ENCODE peak calls at places on chromosomes 1 and 21, in four cellular contexts. Q, J, P and D are unnamed samples.
A peak's percentile ranks its signal among the peaks of the same experiment; 100 is the strongest.

GRCh38 chr1:216750031-216750627 is 26.9 kb upstream of the ESRRG start:
- DNase-seq in J (peak; percentile 86), P (peak; percentile 71), Q (peak; percentile 88), D (no peak)

GRCh38 chr1:184941735-184942134 is 32.6 kb downstream of the NIBAN1 start:
- DNase-seq in J (no peak), Q (no peak), P (no peak), D (no peak)

GRCh38 chr1:53574621-53575020 is 115.4 kb downstream of the DMRTB1 start:
- DNase-seq in J (no peak), P (no peak), Q (no peak), D (no peak)

GRCh38 chr1:172185206-172185605 is 235.3 kb upstream of the C1orf105 start:
- DNase-seq in Q (no peak), P (no peak), J (peak; percentile 21), D (no peak)

GRCh38 chr1:119374208-119374877 is 5.8 kb downstream of the HAO2 start:
- DNase-seq in J (no peak), Q (no peak), P (no peak), D (no peak)

GRCh38 chr21:35792569-35792968 is 267.8 kb downstream of the SETD4 start:
- DNase-seq in P (no peak), Q (no peak), J (no peak), D (no peak)

GRCh38 chr1:80799457-80799856 is 1001.3 kb upstream of the ADGRL2 start:
- DNase-seq in J (peak; percentile 75), P (peak; percentile 44), Q (peak; percentile 49), D (no peak)

GRCh38 chr1:185850366-185850765 is 116.2 kb downstream of the HMCN1 start:
- DNase-seq in J (peak; percentile 44), Q (peak; percentile 50), P (peak; percentile 36), D (peak; percentile 17)

GRCh38 chr1:3068400-3069361 is at the start of gene PRDM16:
- DNase-seq in P (no peak), Q (peak; percentile 89), J (peak; percentile 78), D (peak; percentile 87)

GRCh38 chr1:110211503-110212164 is 1.5 kb downstream of the KCNC4 start:
- DNase-seq in Q (peak; percentile 45), J (peak; percentile 45), P (no peak), D (no peak)

GRCh38 chr1:159827549-159827948 is 876 bp downstream of the SLAMF8 start:
- DNase-seq in P (no peak), Q (no peak), J (no peak), D (no peak)

GRCh38 chr1:88847618-88848017 is 43.7 kb downstream of the GTF2B start:
- DNase-seq in Q (peak; percentile 92), P (peak; percentile 16), J (peak; percentile 55), D (peak; percentile 20)

GRCh38 chr21:44793269-44794030 is 8.2 kb downstream of the UBE2G2 start:
- DNase-seq in J (peak; percentile 80), P (no peak), Q (peak; percentile 78), D (peak; percentile 91)

GRCh38 chr1:234495231-234495990 is 16.4 kb upstream of the TARBP1 start:
- DNase-seq in J (no peak), P (no peak), Q (peak; percentile 27), D (no peak)

GRCh38 chr1:171794085-171794484 is 12.6 kb downstream of the METTL13 start:
- DNase-seq in P (no peak), Q (no peak), J (no peak), D (no peak)

GRCh38 chr1:91730781-91731732 is 154.9 kb downstream of the TGFBR3 start:
- DNase-seq in Q (peak; percentile 24), J (peak; percentile 5), P (no peak), D (no peak)

GRCh38 chr1:15354580-15354965 is 55.1 kb upstream of the EFHD2 start:
- DNase-seq in J (no peak), P (no peak), Q (no peak), D (no peak)

GRCh38 chr21:27448960-27449359 is 482.1 kb upstream of the ADAMTS5 start:
- DNase-seq in P (no peak), Q (peak; percentile 64), J (no peak), D (no peak)

GRCh38 chr1:64550505-64550904 is 80.6 kb downstream of the CACHD1 start:
- DNase-seq in J (no peak), Q (no peak), P (no peak), D (no peak)

GRCh38 chr1:179876289-179876715 is 1.3 kb downstream of the TOR1AIP2 start:
- DNase-seq in Q (no peak), P (no peak), J (no peak), D (no peak)

GRCh38 chr1:3066250-3066711 is 2.7 kb upstream of the PRDM16 start:
- DNase-seq in Q (peak; percentile 68), J (peak; percentile 62), P (no peak), D (peak; percentile 82)

GRCh38 chr1:6004412-6005123 is 12.3 kb upstream of the NPHP4 start:
- DNase-seq in P (no peak), Q (no peak), J (no peak), D (no peak)

GRCh38 chr1:47763456-47764171 is 233.6 kb downstream of the TRABD2B start:
- DNase-seq in P (no peak), J (no peak), Q (no peak), D (no peak)

GRCh38 chr1:172758242-172758641 is 99.3 kb downstream of the FASLG start:
- DNase-seq in P (no peak), J (no peak), Q (no peak), D (no peak)

GRCh38 chr1:42439940-42440339 is 15.9 kb downstream of the ZMYND12 start:
- DNase-seq in Q (no peak), J (no peak), P (no peak), D (no peak)

GRCh38 chr21:44614161-44614631 is 2.3 kb downstream of the KRTAP10-8 start:
- DNase-seq in P (no peak), J (no peak), Q (no peak), D (no peak)

GRCh38 chr1:225711236-225711937 is 58.5 kb upstream of the ENAH start:
- DNase-seq in P (no peak), J (no peak), Q (no peak), D (no peak)

GRCh38 chr1:219385786-219386427 is 212.2 kb downstream of the LYPLAL1 start:
- DNase-seq in P (peak; percentile 36), Q (peak; percentile 65), J (peak; percentile 85), D (peak; percentile 61)

GRCh38 chr1:6497215-6497866 is 5.9 kb upstream of the PLEKHG5 start:
- DNase-seq in P (no peak), J (peak; percentile 79), Q (peak; percentile 92), D (peak; percentile 99)

GRCh38 chr1:84827566-84827965 is 65.4 kb downstream of the LPAR3 start:
- DNase-seq in P (no peak), J (no peak), Q (no peak), D (no peak)

GRCh38 chr1:232333419-232333767 is 296.5 kb downstream of the SIPA1L2 start:
- DNase-seq in J (no peak), Q (no peak), P (no peak), D (no peak)

GRCh38 chr1:155911156-155912055 is at the start of gene RIT1:
- DNase-seq in P (peak; percentile 86), J (peak; percentile 94), Q (peak; percentile 95), D (peak; percentile 96)

GRCh38 chr21:37787456-37787855 is 128.8 kb downstream of the KCNJ6 start:
- DNase-seq in P (peak; percentile 44), Q (no peak), J (no peak), D (no peak)

GRCh38 chr1:196651079-196651478 is 764 bp upstream of the CFH start:
- DNase-seq in J (no peak), Q (no peak), P (no peak), D (no peak)

GRCh38 chr1:105294838-105295237 is 1545.1 kb downstream of the AMY1C start:
- DNase-seq in Q (no peak), P (no peak), J (no peak), D (no peak)

GRCh38 chr1:87170151-87170550 is 158.5 kb upstream of the LMO4 start:
- DNase-seq in Q (no peak), J (no peak), P (no peak), D (no peak)

GRCh38 chr1:1942753-1943656 is 23.9 kb upstream of the TMEM52 start:
- DNase-seq in J (no peak), P (no peak), Q (no peak), D (no peak)

GRCh38 chr1:15410884-15411245 is 1.2 kb downstream of the EFHD2 start:
- DNase-seq in Q (no peak), P (no peak), J (no peak), D (peak; percentile 72)

GRCh38 chr1:193143285-193143684 is 21.5 kb downstream of the CDC73 start:
- DNase-seq in P (no peak), Q (no peak), J (no peak), D (no peak)
- H3K36me3 ChIP-seq in P (peaks cover 87% of the 10 kb centered on the region), Q (peaks cover 33% of the 10 kb centered on the region), J (peaks cover 13% of the 10 kb centered on the region), D (peaks cover 3% of the 10 kb centered on the region)

GRCh38 chr1:205217418-205217817 is 5.9 kb upstream of the DSTYK start:
- DNase-seq in P (no peak), Q (no peak), J (no peak), D (no peak)
- H3K4me3 ChIP-seq in P (no peak overlapping the region), Q (no peak overlapping the region), J (no peak overlapping the region), D (no peak overlapping the region)

GRCh38 chr1:45694823-45695222 is 6.8 kb downstream of the TMEM69 start:
- DNase-seq in J (no peak), Q (no peak), P (no peak), D (no peak)
- H3K36me3 ChIP-seq in J (peaks cover 13% of the 10 kb centered on the region), Q (peaks cover 7% of the 10 kb centered on the region), P (peaks cover 77% of the 10 kb centered on the region), D (peaks cover 7% of the 10 kb centered on the region)

GRCh38 chr1:201886103-201886885 is 2.4 kb upstream of the SHISA4 start:
- DNase-seq in Q (no peak), J (no peak), P (no peak), D (peak; percentile 13)
- H3K4me3 ChIP-seq in Q (no peak overlapping the region), J (no peak overlapping the region), P (no peak overlapping the region), D (no peak overlapping the region)

GRCh38 chr1:17432412-17432811 is 7.1 kb downstream of the RCC2 start:
- DNase-seq in Q (no peak), P (no peak), J (no peak), D (no peak)

GRCh38 chr1:17436380-17437174 is 2.9 kb downstream of the RCC2 start:
- DNase-seq in J (peak; percentile 45), P (no peak), Q (peak; percentile 31), D (no peak)

GRCh38 chr1:17434591-17434990 is 4.9 kb downstream of the RCC2 start:
- DNase-seq in P (no peak), J (peak; percentile 54), Q (no peak), D (no peak)

GRCh38 chr1:17434016-17434415 is 5.5 kb downstream of the RCC2 start:
- DNase-seq in J (peak; percentile 84), Q (no peak), P (peak; percentile 63), D (peak; percentile 84)

GRCh38 chr1:17433261-17433660 is 6.2 kb downstream of the RCC2 start:
- DNase-seq in P (no peak), J (no peak), Q (no peak), D (peak; percentile 48)
- H3K36me3 ChIP-seq in P (peaks cover 78% of the 10 kb centered on the region), J (peaks cover 36% of the 10 kb centered on the region), Q (no peaks in the 10 kb centered on the region), D (peaks cover 44% of the 10 kb centered on the region)

GRCh38 chr1:7679159-7679872 is 91.8 kb upstream of the VAMP3 start:
- DNase-seq in J (no peak), P (no peak), Q (no peak), D (no peak)
- H3K4me3 ChIP-seq in J (peak overlapping the region; percentile 66), P (peak overlapping the region; percentile 53), Q (peak overlapping the region; percentile 67), D (peak overlapping the region; percentile 70)